ENCODE peak calls at places on chromosome 10, in nine cellular contexts. T, I, M, Q, S, W, L, K and O are unnamed samples.

GRCh38 chr10:44647877-44648542 is 263.1 kb upstream of the CXCL12 start:
- DNase-seq in T (no peak), I (no peak), M (no peak), Q (peak; percentile 78), S (peak; percentile 88), W (peak; percentile 92), L (no peak), K (no peak), O (no peak)

GRCh38 chr10:12832096-12832495 is 169.4 kb downstream of the CCDC3 start:
- DNase-seq in T (no peak), I (no peak), M (no peak), Q (no peak), S (no peak), W (no peak), L (no peak), K (no peak), O (no peak)

GRCh38 chr10:98326621-98327027 is 58.6 kb upstream of the LOXL4 start:
- DNase-seq in T (no peak), I (no peak), M (no peak), Q (no peak), S (no peak), W (no peak), L (no peak), K (no peak), O (no peak)

GRCh38 chr10:63264852-63265617 is 131.9 kb downstream of the NRBF2 start:
- DNase-seq in T (no peak), I (peak; percentile 75), M (peak; percentile 15), Q (no peak), S (peak; percentile 70), W (peak; percentile 68), L (peak; percentile 73), K (no peak), O (no peak)

GRCh38 chr10:14602807-14603538 is 171.7 kb downstream of the FAM107B start:
- DNase-seq in T (no peak), I (no peak), M (no peak), Q (no peak), S (no peak), W (no peak), L (peak; percentile 53), K (no peak), O (no peak)

GRCh38 chr10:72069751-72070501 is 18.4 kb downstream of the SPOCK2 start:
- DNase-seq in T (no peak), I (no peak), M (no peak), Q (no peak), S (no peak), W (no peak), L (no peak), K (no peak), O (no peak)

GRCh38 chr10:50788951-50789904 is 49.5 kb downstream of the ASAH2B start:
- DNase-seq in T (no peak), I (peak; percentile 8), M (peak; percentile 12), Q (peak; percentile 29), S (peak; percentile 67), W (peak; percentile 76), L (peak; percentile 8), K (no peak), O (peak; percentile 12)

GRCh38 chr10:56633876-56634452 is 272.9 kb upstream of the ZWINT start:
- DNase-seq in T (no peak), I (peak; percentile 67), M (peak; percentile 34), Q (no peak), S (no peak), W (no peak), L (peak; percentile 98), K (no peak), O (peak; percentile 23)

GRCh38 chr10:101987136-101987535 is 68.8 kb downstream of the ARMH3 start:
- DNase-seq in T (no peak), I (no peak), M (no peak), Q (no peak), S (no peak), W (no peak), L (no peak), K (no peak), O (no peak)

GRCh38 chr10:13528138-13528874 is 508 bp downstream of the BEND7 start:
- DNase-seq in T (no peak), I (no peak), M (peak; percentile 23), Q (no peak), S (peak; percentile 11), W (peak; percentile 8), L (no peak), K (no peak), O (peak; percentile 60)

GRCh38 chr10:47415520-47416304 is 31.6 kb upstream of the ZNF488 start:
- DNase-seq in T (no peak), I (no peak), M (no peak), Q (no peak), S (no peak), W (no peak), L (no peak), K (no peak), O (no peak)

GRCh38 chr10:44745920-44746319 is 165.2 kb upstream of the TMEM72 start:
- DNase-seq in T (no peak), I (no peak), M (no peak), Q (no peak), S (no peak), W (no peak), L (no peak), K (no peak), O (no peak)

GRCh38 chr10:55852850-55853249 is 508.2 kb downstream of the ZWINT start:
- DNase-seq in T (no peak), I (no peak), M (no peak), Q (no peak), S (no peak), W (no peak), L (no peak), K (no peak), O (no peak)

GRCh38 chr10:124063736-124064135 is 29.7 kb downstream of the CHST15 start:
- DNase-seq in T (no peak), I (peak; percentile 51), M (peak; percentile 38), Q (peak; percentile 75), S (peak; percentile 80), W (peak; percentile 86), L (peak; percentile 74), K (no peak), O (no peak)

GRCh38 chr10:112741830-112742402 is 208.1 kb upstream of the TCF7L2 start:
- DNase-seq in T (no peak), I (no peak), M (no peak), Q (no peak), S (no peak), W (no peak), L (no peak), K (no peak), O (no peak)

GRCh38 chr10:50409965-50410811 is 158.9 kb upstream of the ASAH2 start:
- DNase-seq in T (no peak), I (no peak), M (no peak), Q (no peak), S (no peak), W (no peak), L (no peak), K (no peak), O (no peak)

GRCh38 chr10:45380903-45381610 is 7.0 kb downstream of the ALOX5 start:
- DNase-seq in T (no peak), I (no peak), M (no peak), Q (no peak), S (no peak), W (no peak), L (no peak), K (no peak), O (no peak)

GRCh38 chr10:34628174-34628802 is 186.8 kb downstream of the PARD3 start:
- DNase-seq in T (no peak), I (no peak), M (no peak), Q (no peak), S (peak; percentile 56), W (peak; percentile 59), L (no peak), K (no peak), O (no peak)

GRCh38 chr10:29482591-29483421 is 152.0 kb downstream of the SVIL start:
- DNase-seq in T (no peak), I (peak; percentile 24), M (no peak), Q (no peak), S (peak; percentile 60), W (peak; percentile 65), L (peak; percentile 75), K (peak; percentile 74), O (no peak)

DNA sequence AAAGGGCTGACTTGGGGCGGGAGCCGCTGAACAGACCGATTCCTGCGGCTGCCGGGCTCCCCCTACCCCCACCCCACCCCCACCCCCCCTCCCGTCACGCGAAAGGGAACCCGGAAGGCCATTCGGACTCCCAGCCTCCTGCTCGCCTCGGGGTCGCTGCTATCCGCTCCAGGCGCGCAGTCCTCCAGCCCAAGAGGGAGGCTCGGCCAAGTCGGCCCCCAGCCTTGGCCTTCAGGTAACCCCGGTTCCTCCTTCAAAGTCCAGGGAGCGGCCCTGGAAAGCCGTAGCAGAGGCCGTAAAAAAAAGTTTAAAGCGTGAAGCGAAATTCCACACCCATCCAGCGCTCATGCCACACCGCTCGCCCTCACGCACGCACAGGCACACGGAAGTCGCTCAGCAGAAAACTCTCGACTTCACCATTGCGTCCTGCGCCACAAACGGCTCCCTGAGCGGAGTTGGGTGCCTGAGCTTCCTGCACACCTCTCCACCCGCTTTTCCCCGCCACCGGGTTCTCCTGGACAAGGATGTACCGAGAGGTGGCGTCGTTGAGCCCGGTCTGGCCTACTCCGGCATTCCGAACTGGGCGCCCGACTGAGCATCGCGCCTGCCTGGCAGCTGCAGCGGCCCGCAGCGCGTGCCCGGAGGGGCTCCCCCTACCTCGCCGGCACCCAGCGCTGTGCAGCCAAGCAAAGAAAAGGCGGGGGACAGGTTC is 1.4 kb downstream of the SORCS3 start:
- DNase-seq in T (peak; percentile 86), I (peak; percentile 10), M (no peak), Q (no peak), S (no peak), W (peak; percentile 9), L (no peak), K (peak; percentile 93), O (peak; percentile 29)
- TF ChIP-seq CTCF in T (peak; percentile 61), I (peak; percentile 11), M (no peak), Q (peak; percentile 43), S (no peak), W (peak; percentile 39), L (no peak), K (peak; percentile 81), O (no peak)

GRCh38 chr10:86711237-86711956 is 43.1 kb downstream of the LDB3 start:
- DNase-seq in T (peak; percentile 82), I (peak; percentile 93), M (peak; percentile 95), Q (peak; percentile 39), S (peak; percentile 95), W (peak; percentile 95), L (peak; percentile 89), K (peak; percentile 89), O (peak; percentile 96)
- TF ChIP-seq CTCF in T (peak; percentile 93), I (peak; percentile 86), M (peak; percentile 88), Q (no peak), S (peak; percentile 60), W (peak; percentile 78), L (peak; percentile 80), K (peak; percentile 91), O (peak; percentile 94)

GRCh38 chr10:22103701-22104100 is 100.2 kb upstream of the DNAJC1 start:
- DNase-seq in T (no peak), I (peak; percentile 17), M (peak; percentile 28), Q (no peak), S (peak; percentile 18), W (peak; percentile 30), L (peak; percentile 16), K (no peak), O (peak; percentile 20)
- TF ChIP-seq CTCF in T (no peak), I (peak; percentile 31), M (peak; percentile 30), Q (peak; percentile 17), S (peak; percentile 38), W (peak; percentile 44), L (peak; percentile 65), K (peak; percentile 75), O (peak; percentile 39)

GRCh38 chr10:43105793-43106158 is 28.9 kb downstream of the RET start:
- DNase-seq in T (no peak), I (no peak), M (peak; percentile 32), Q (no peak), S (no peak), W (no peak), L (no peak), K (no peak), O (no peak)
- TF ChIP-seq CTCF in T (no peak), I (no peak), M (no peak), Q (no peak), S (no peak), W (no peak), L (peak; percentile 5), K (no peak), O (no peak)

GRCh38 chr10:20855398-20856038 is 41.6 kb downstream of the NEBL start:
- DNase-seq in T (no peak), I (no peak), M (no peak), Q (no peak), S (peak; percentile 64), W (peak; percentile 65), L (peak; percentile 21), K (no peak), O (no peak)
- TF ChIP-seq CTCF in T (peak; percentile 41), I (no peak), M (peak; percentile 28), Q (peak; percentile 27), S (peak; percentile 41), W (peak; percentile 49), L (peak; percentile 67), K (peak; percentile 66), O (peak; percentile 36)